ENCODE peak calls at places on chromosomes 1 and 21, in seven cellular contexts. S is epithelial cell of proximal tubule; T is activated CD4-positive, alpha-beta T cell treated with anti-CD3 and anti-CD28 coated beads, Interleukin-2, amount 50 U/mL, for 1 hour; N is IMR-90; G is DND-41; B is natural killer cell; C is NCI-H446 treated with DMSO at 0.1 percent for 48 hours. V is an unnamed sample.

GRCh38 chr21:44377201-44377921 is 23.9 kb downstream of the TRPM2 start:
- DNase-seq in B (no peak), C (no peak), T (no peak), S (no peak), G (peak), N (no peak), V (no peak)

GRCh38 chr1:30877205-30877912 is 31.2 kb downstream of the SDC3 start:
- DNase-seq in B (no peak), N (peak), S (no peak), T (no peak), C (no peak), G (no peak), V (no peak)

GRCh38 chr1:230568008-230568407 is 74.3 kb upstream of the COG2 start:
- DNase-seq in B (no peak), S (no peak), G (no peak), C (no peak), T (no peak), N (peak), V (peak)

GRCh38 chr1:105793541-105794146 is 1262.8 kb upstream of the PRMT6 start:
- DNase-seq in S (peak), T (no peak), N (no peak), G (peak), B (no peak), C (peak), V (peak)

GRCh38 chr1:3213730-3214129 is 144.7 kb downstream of the PRDM16 start:
- DNase-seq in G (no peak), C (no peak), B (no peak), T (no peak), S (peak), N (no peak), V (no peak)

GRCh38 chr1:87555366-87555765 is 226.7 kb downstream of the LMO4 start:
- DNase-seq in B (no peak), S (no peak), C (no peak), N (no peak), T (no peak), G (no peak), V (no peak)

GRCh38 chr1:110102081-110102480 is 10.2 kb upstream of the UBL4B start:
- DNase-seq in T (no peak), C (no peak), B (no peak), S (no peak), G (no peak), N (peak), V (no peak)

GRCh38 chr1:25017436-25018109 is 87.5 kb upstream of the RUNX3 start:
- DNase-seq in B (no peak), T (no peak), N (peak), G (no peak), C (no peak), S (no peak), V (no peak)